ENCODE peak calls at places on chromosomes 7 and 10, in ten cellular contexts. P is Calu3, N is fibroblast of lung, J is gastrocnemius medialis, O is GM12865, S is brain microvascular endothelial cell, U is breast epithelium, Y is RWPE1, A is transverse colon, V is GM12878. X is an unnamed sample.

GRCh38 chr7:111138196-111138569 is 47.3 kb downstream of the LRRN3 start:
- DNase-seq in P (peak; percentile 35), N (peak; percentile 61), J (no peak), O (peak; percentile 84), S (peak; percentile 56), U (no peak), Y (no peak), A (peak; percentile 37), V (peak; percentile 72), X (peak; percentile 40)

GRCh38 chr7:11343818-11344413 is 370.2 kb downstream of the PHF14 start:
- DNase-seq in P (peak; percentile 31), N (peak; percentile 30), J (no peak), O (peak; percentile 52), S (peak; percentile 14), U (no peak), Y (peak; percentile 22), A (no peak), V (no peak), X (no peak)

GRCh38 chr10:10910634-10911033 is 107.0 kb upstream of the CELF2 start:
- DNase-seq in P (no peak), N (peak; percentile 27), J (no peak), O (peak; percentile 47), S (no peak), U (no peak), Y (no peak), A (no peak), V (no peak), X (no peak)

GRCh38 chr7:44461387-44461786 is 29.1 kb downstream of the NUDCD3 start:
- DNase-seq in P (no peak), N (peak; percentile 65), J (no peak), O (peak; percentile 62), S (peak; percentile 72), U (no peak), Y (peak; percentile 35), A (no peak), V (peak; percentile 39), X (no peak)

GRCh38 chr7:137386966-137387365 is 43.4 kb upstream of the PTN start:
- DNase-seq in P (no peak), N (no peak), J (no peak), O (no peak), S (no peak), U (no peak), Y (no peak), A (no peak), V (no peak), X (no peak)

GRCh38 chr7:130566168-130566897 is 74.4 kb downstream of the MEST start:
- DNase-seq in P (no peak), N (peak; percentile 85), J (peak; percentile 9), O (peak; percentile 2), S (peak; percentile 94), U (no peak), Y (no peak), A (no peak), V (no peak), X (no peak)

GRCh38 chr7:27689045-27689877 is 26.6 kb upstream of the HIBADH start:
- DNase-seq in P (peak; percentile 69), N (no peak), J (no peak), O (peak; percentile 46), S (peak; percentile 42), U (no peak), Y (peak; percentile 29), A (peak; percentile 17), V (no peak), X (no peak)

GRCh38 chr7:17758008-17758407 is 182.3 kb downstream of the SNX13 start:
- DNase-seq in P (no peak), N (no peak), J (no peak), O (no peak), S (no peak), U (no peak), Y (no peak), A (no peak), V (no peak), X (no peak)

GRCh38 chr10:57579926-57580325 is 687.8 kb downstream of the IPMK start:
- DNase-seq in P (peak; percentile 51), N (peak; percentile 2), J (no peak), O (peak; percentile 27), S (peak; percentile 7), U (no peak), Y (peak; percentile 1), A (no peak), V (no peak), X (no peak)

GRCh38 chr10:71833451-71834342 is 17.4 kb downstream of the PSAP start:
- DNase-seq in P (no peak), N (no peak), J (no peak), O (no peak), S (no peak), U (no peak), Y (no peak), A (no peak), V (no peak), X (no peak)

GRCh38 chr10:71830726-71831125 is 20.3 kb downstream of the PSAP start:
- DNase-seq in P (no peak), N (no peak), J (no peak), O (no peak), S (no peak), U (no peak), Y (no peak), A (no peak), V (no peak), X (no peak)

GRCh38 chr10:71832967-71833366 is 18.1 kb downstream of the PSAP start:
- DNase-seq in P (no peak), N (no peak), J (no peak), O (peak; percentile 78), S (no peak), U (no peak), Y (no peak), A (no peak), V (peak; percentile 55), X (no peak)

GRCh38 chr10:71834343-71834674 is 16.7 kb downstream of the PSAP start:
- DNase-seq in P (no peak), N (no peak), J (no peak), O (no peak), S (no peak), U (no peak), Y (no peak), A (no peak), V (no peak), X (no peak)

GRCh38 chr10:71831646-71832552 is 19.2 kb downstream of the PSAP start:
- DNase-seq in P (no peak), N (peak; percentile 57), J (no peak), O (no peak), S (peak; percentile 69), U (no peak), Y (peak; percentile 81), A (peak; percentile 42), V (no peak), X (no peak)
- TF ChIP-seq CTCF in P (no peak), N (no peak), J (no peak), O (no peak), S (peak; percentile 18), U (no peak), Y (no peak), A (no peak), V (no peak), X (no peak)

GRCh38 chr7:23072916-23073315 is 32.7 kb upstream of the KLHL7 start:
- DNase-seq in P (no peak), N (no peak), J (no peak), O (no peak), S (no peak), U (no peak), Y (no peak), A (no peak), V (no peak), X (no peak)
- TF ChIP-seq CTCF in P (no peak), N (no peak), J (no peak), O (no peak), S (peak; percentile 17), U (no peak), Y (no peak), A (no peak), V (no peak), X (no peak)

GRCh38 chr7:24889611-24890010 is 90.4 kb downstream of the OSBPL3 start:
- DNase-seq in P (no peak), N (no peak), J (no peak), O (no peak), S (no peak), U (no peak), Y (no peak), A (no peak), V (no peak), X (no peak)

GRCh38 chr7:24896031-24896433 is 83.9 kb downstream of the OSBPL3 start:
- DNase-seq in P (no peak), N (no peak), J (no peak), O (peak; percentile 83), S (no peak), U (no peak), Y (no peak), A (peak; percentile 29), V (peak; percentile 52), X (no peak)

GRCh38 chr7:24898691-24899090 is 81.3 kb downstream of the OSBPL3 start:
- DNase-seq in P (no peak), N (peak; percentile 82), J (no peak), O (peak; percentile 70), S (peak; percentile 60), U (no peak), Y (no peak), A (no peak), V (no peak), X (no peak)

GRCh38 chr7:24891173-24891787 is 88.7 kb downstream of the OSBPL3 start:
- DNase-seq in P (no peak), N (peak; percentile 57), J (no peak), O (no peak), S (no peak), U (no peak), Y (no peak), A (no peak), V (no peak), X (no peak)

DNA sequence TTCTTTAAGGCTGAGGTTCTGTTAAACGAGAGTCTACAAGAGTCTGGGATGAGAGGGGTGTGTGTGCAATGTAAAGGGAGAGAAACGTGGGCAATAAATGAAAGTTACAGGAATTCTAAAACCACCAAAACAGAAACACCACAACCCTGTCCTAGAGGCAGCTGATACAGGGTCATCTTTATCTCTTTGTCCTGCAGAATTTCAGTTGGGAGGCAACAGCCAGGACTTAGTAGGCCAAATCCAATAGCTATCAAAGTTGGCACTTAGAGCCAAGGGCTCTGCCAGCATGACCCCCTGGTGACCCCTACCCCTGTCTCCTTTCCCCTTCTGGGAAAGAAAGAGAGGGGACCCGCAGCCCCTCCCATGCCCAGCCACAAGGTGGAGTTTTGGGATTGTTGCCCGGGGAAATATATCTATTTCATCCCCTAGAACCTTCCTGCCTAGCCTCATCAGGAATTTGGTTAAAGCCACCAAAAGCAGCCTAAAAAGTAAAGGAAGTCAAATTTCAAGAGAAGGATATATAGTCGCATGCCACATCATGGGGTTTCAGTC is 85.2 kb downstream of the OSBPL3 start:
- DNase-seq in P (peak; percentile 58), N (no peak), J (no peak), O (no peak), S (no peak), U (no peak), Y (no peak), A (no peak), V (no peak), X (no peak)
- TF ChIP-seq CTCF in P (peak; percentile 60), N (peak; percentile 25), J (peak; percentile 35), O (no peak), S (peak; percentile 66), U (no peak), Y (no peak), A (no peak), V (no peak), X (peak; percentile 20)

DNA sequence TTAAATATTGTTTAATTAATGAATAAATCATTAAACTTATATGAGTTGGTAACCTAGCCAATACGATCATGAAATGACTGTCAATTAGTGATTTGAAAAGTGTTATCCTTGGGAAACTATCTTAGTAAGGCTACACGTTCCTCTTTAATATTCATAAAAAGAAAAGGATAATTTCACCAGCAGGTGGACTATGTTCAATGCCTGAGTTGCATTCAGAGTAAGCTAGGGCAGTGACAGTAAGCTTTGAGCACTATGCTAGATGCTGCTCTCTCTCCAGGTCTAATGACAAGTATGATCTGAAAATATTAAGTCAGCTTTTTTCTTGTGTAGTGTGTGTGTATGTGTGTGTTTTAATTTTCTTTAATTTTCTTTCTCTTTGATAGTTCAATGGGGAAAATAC is 486.3 kb upstream of the PCDH15 start:
- DNase-seq in P (no peak), N (peak; percentile 1), J (no peak), O (no peak), S (no peak), U (no peak), Y (no peak), A (no peak), V (no peak), X (no peak)
- TF ChIP-seq CTCF in P (no peak), N (no peak), J (no peak), O (no peak), S (peak; percentile 10), U (no peak), Y (no peak), A (no peak), V (no peak), X (no peak)

X was measured in CD4-positive, alpha-beta T cell.